ENCODE peak calls at places on chromosomes 7 and 10, in five cellular contexts. U is PC-3, J is left ventricle myocardium inferior, V is fibroblast of lung, T is lower lobe of right lung. E is an unnamed sample.

GRCh38 chr10:69345402-69345801 is 67.1 kb downstream of the HK1 start:
- DNase-seq in V (no peak), U (no peak), J (no peak), T (no peak), E (no peak)

GRCh38 chr7:92025260-92025659 is 84.6 kb downstream of the AKAP9 start:
- DNase-seq in T (no peak), J (no peak), V (peak), U (peak), E (peak)

GRCh38 chr7:21076579-21076978 is 289.9 kb upstream of the SP8 start:
- DNase-seq in V (no peak), U (peak), J (no peak), T (no peak), E (no peak)

GRCh38 chr7:80940539-80941205 is 21.8 kb upstream of the SEMA3C start:
- DNase-seq in J (no peak), V (peak), U (peak), T (no peak), E (peak)

GRCh38 chr7:117816727-117817126 is 56.5 kb downstream of the CTTNBP2 start:
- DNase-seq in U (peak), J (no peak), T (no peak), V (peak), E (no peak)

GRCh38 chr10:78915331-78915626 is 153.5 kb upstream of the ZMIZ1 start:
- DNase-seq in J (no peak), U (no peak), T (no peak), V (no peak), E (no peak)

GRCh38 chr7:40865441-40866233 is 730.8 kb downstream of the SUGCT start:
- DNase-seq in U (no peak), J (no peak), T (no peak), V (no peak), E (no peak)

GRCh38 chr10:19421664-19422063 is 373.1 kb downstream of the MALRD1 start:
- DNase-seq in J (no peak), U (no peak), T (no peak), V (peak), E (no peak)

GRCh38 chr10:70906953-70907618 is 18.7 kb upstream of the PCBD1 start:
- DNase-seq in J (no peak), V (no peak), U (no peak), T (peak), E (no peak)

GRCh38 chr7:29398011-29398410 is 165.6 kb upstream of the PRR15 start:
- DNase-seq in U (no peak), V (no peak), T (no peak), J (no peak), E (no peak)

GRCh38 chr10:113030453-113030852 is 80.4 kb downstream of the TCF7L2 start:
- DNase-seq in T (no peak), J (no peak), U (no peak), V (no peak), E (no peak)

GRCh38 chr10:91054325-91054724 is 133.4 kb upstream of the ANKRD1 start:
- DNase-seq in V (peak), J (no peak), T (no peak), U (no peak), E (peak)

GRCh38 chr7:27520828-27521790 is 141.6 kb downstream of the HIBADH start:
- DNase-seq in J (no peak), U (no peak), V (peak), T (no peak), E (peak)

GRCh38 chr7:19404912-19405329 is 259.7 kb upstream of the FERD3L start:
- DNase-seq in U (peak), T (no peak), V (peak), J (no peak), E (peak)

GRCh38 chr7:1531979-1532455 is 1.5 kb downstream of the MAFK start:
- DNase-seq in V (no peak), T (no peak), J (no peak), U (peak), E (peak)

GRCh38 chr10:12835709-12836108 is 165.8 kb downstream of the CCDC3 start:
- DNase-seq in J (no peak), T (no peak), U (peak), V (no peak), E (no peak)

GRCh38 chr10:127029061-127029460 is 123.8 kb downstream of the DOCK1 start:
- DNase-seq in V (no peak), U (no peak), T (no peak), J (no peak), E (no peak)

GRCh38 chr10:110324805-110325280 is 20.1 kb upstream of the SMNDC1 start:
- DNase-seq in J (no peak), U (no peak), V (no peak), T (no peak), E (no peak)

GRCh38 chr10:65765006-65765546 is 1160.8 kb upstream of the LRRTM3 start:
- DNase-seq in J (no peak), T (no peak), U (no peak), V (no peak), E (no peak)

GRCh38 chr7:157904211-157904865 is 567.5 kb downstream of the DNAJB6 start:
- DNase-seq in V (no peak), J (no peak), T (no peak), U (no peak), E (no peak)

GRCh38 chr10:116490028-116490662 is 55.6 kb upstream of the PNLIP start:
- DNase-seq in V (peak), J (no peak), U (peak), T (no peak), E (peak)

GRCh38 chr10:70537398-70538194 is 59.0 kb downstream of the PALD1 start:
- DNase-seq in J (no peak), U (peak), V (no peak), T (no peak), E (no peak)

DNA sequence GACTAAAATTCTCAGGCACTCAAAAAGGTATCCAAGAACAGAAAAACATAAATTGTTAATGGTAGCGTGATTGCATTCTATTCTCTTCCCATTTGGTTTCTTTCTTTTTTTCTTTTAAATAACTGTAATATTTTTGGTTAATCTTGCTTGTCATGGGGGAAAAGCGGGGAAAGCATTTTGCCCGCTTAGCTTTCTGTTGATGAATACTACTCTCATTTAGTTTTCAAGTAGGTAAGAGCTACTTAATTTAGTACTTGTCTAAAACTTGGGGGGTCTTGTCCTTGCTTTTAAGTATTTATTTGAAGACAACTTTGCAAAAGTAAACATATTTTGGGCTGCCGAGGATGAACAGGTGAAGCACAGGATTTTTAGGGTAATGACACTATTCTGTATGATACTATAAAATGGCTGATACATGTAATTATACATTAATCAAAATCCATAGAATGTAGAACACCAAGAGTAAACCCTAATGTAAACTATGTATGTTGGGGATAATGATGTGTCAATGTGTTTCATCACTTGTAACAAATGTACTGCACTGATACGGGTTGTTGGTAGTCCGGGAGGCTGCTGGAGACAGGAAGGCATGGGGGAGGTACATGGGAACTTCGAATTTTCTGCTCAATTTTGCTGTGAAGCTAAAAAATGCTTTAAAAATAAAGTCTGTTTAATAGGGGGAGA is 1.7 kb downstream of the TES start:
- DNase-seq in U (no peak), V (peak), J (no peak), T (no peak), E (no peak)
- H3K4me3 ChIP-seq in U (peak), V (peak), J (peak), T (peak), E (peak)

GRCh38 chr10:122163182-122164027 is 107.7 kb upstream of the BTBD16 start:
- DNase-seq in U (no peak), J (no peak), V (peak), T (no peak), E (no peak)
- H3K4me3 ChIP-seq in U (no peak), J (peak), V (peak), T (peak), E (peak)

DNA sequence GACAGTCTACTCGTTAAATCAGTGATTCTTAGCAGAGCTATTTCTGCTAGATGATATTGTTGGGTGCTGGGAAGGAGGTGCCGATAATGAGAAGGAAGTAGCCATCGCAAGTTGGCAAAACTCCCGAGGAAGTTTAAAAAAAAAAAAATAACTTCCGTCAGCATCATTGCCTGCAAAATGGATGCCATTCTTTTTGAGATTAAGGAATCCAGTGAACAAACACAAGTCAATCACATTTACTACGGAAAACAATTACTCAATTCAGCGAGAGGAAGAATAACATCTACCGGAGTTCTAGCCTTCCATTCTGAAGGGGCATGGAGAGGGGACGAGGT is 74.4 kb upstream of the SFMBT2 start:
- DNase-seq in U (no peak), T (no peak), V (no peak), J (no peak), E (no peak)
- H3K4me3 ChIP-seq in U (no peak), T (peak), V (peak), J (peak), E (no peak)

GRCh38 chr10:130935051-130935450 is 376.5 kb downstream of the TCERG1L start:
- DNase-seq in U (no peak), T (no peak), V (no peak), J (no peak), E (no peak)

GRCh38 chr10:130932326-130933007 is 379.1 kb downstream of the TCERG1L start:
- DNase-seq in U (no peak), V (no peak), J (no peak), T (no peak), E (no peak)

GRCh38 chr10:130934333-130935035 is 377.0 kb downstream of the TCERG1L start:
- DNase-seq in J (no peak), T (no peak), U (no peak), V (no peak), E (no peak)

GRCh38 chr10:130930821-130931220 is 380.7 kb downstream of the TCERG1L start:
- DNase-seq in V (no peak), U (no peak), T (no peak), J (no peak), E (no peak)

GRCh38 chr10:130933008-130933390 is 378.5 kb downstream of the TCERG1L start:
- DNase-seq in U (no peak), V (no peak), J (no peak), T (no peak), E (no peak)
- H3K4me3 ChIP-seq in U (no peak), V (no peak), J (no peak), T (no peak), E (no peak)

GRCh38 chr7:44849277-44850210 is 1.7 kb upstream of the H2AZ2 start:
- DNase-seq in T (no peak), J (no peak), U (no peak), V (no peak), E (peak)
- H3K4me3 ChIP-seq in T (no peak), J (peak), U (peak), V (peak), E (no peak)

E was measured in fibroblast of pulmonary artery.